ENCODE peak calls at places on chromosomes 6 and 20, in five cellular contexts. One of them, this sample, is unnamed. For H3K36me3, the result is how much of the 10 kb centered on the place peaks cover.

GRCh38 chr6:52598123-52598823 is 21.4 kb upstream of the TRAM2 start:
- DNase-seq in H1: peak
- DNase-seq in neural progenitor cell: peak
- DNase-seq in endodermal cell: peak
- DNase-seq in bronchial epithelial cell: peak
- DNase-seq in this sample: no peak

GRCh38 chr6:6315660-6316059 is 4.8 kb downstream of the F13A1 start:
- DNase-seq in H1: no peak
- DNase-seq in neural progenitor cell: peak
- DNase-seq in endodermal cell: peak
- DNase-seq in bronchial epithelial cell: peak
- DNase-seq in this sample: no peak

GRCh38 chr6:116562614-116563013 is 8.7 kb upstream of the RWDD1 start:
- DNase-seq in H1: no peak
- DNase-seq in neural progenitor cell: no peak
- DNase-seq in endodermal cell: no peak
- DNase-seq in bronchial epithelial cell: no peak
- DNase-seq in this sample: no peak

GRCh38 chr20:9054176-9054575 is 14.7 kb upstream of the PLCB4 start:
- DNase-seq in H1: no peak
- DNase-seq in neural progenitor cell: no peak
- DNase-seq in endodermal cell: no peak
- DNase-seq in bronchial epithelial cell: no peak
- DNase-seq in this sample: no peak

GRCh38 chr6:118216751-118217150 is 309.7 kb downstream of the SLC35F1 start:
- DNase-seq in H1: no peak
- DNase-seq in neural progenitor cell: no peak
- DNase-seq in endodermal cell: no peak
- DNase-seq in bronchial epithelial cell: peak
- DNase-seq in this sample: no peak

GRCh38 chr6:54125493-54125892 is 14.2 kb downstream of the MLIP start:
- DNase-seq in H1: peak
- DNase-seq in neural progenitor cell: no peak
- DNase-seq in endodermal cell: no peak
- DNase-seq in bronchial epithelial cell: no peak
- DNase-seq in this sample: no peak

GRCh38 chr20:18984238-18985200 is 170.9 kb downstream of the SCP2D1 start:
- DNase-seq in H1: no peak
- DNase-seq in neural progenitor cell: peak
- DNase-seq in endodermal cell: no peak
- DNase-seq in bronchial epithelial cell: peak
- DNase-seq in this sample: no peak

GRCh38 chr20:47181056-47181862 is 175.2 kb downstream of the ZMYND8 start:
- DNase-seq in H1: no peak
- DNase-seq in neural progenitor cell: peak
- DNase-seq in endodermal cell: peak
- DNase-seq in bronchial epithelial cell: peak
- DNase-seq in this sample: no peak

GRCh38 chr6:530425-530824 is 126.5 kb downstream of the HUS1B start:
- DNase-seq in H1: no peak
- DNase-seq in neural progenitor cell: no peak
- DNase-seq in endodermal cell: no peak
- DNase-seq in bronchial epithelial cell: no peak
- DNase-seq in this sample: no peak

DNA sequence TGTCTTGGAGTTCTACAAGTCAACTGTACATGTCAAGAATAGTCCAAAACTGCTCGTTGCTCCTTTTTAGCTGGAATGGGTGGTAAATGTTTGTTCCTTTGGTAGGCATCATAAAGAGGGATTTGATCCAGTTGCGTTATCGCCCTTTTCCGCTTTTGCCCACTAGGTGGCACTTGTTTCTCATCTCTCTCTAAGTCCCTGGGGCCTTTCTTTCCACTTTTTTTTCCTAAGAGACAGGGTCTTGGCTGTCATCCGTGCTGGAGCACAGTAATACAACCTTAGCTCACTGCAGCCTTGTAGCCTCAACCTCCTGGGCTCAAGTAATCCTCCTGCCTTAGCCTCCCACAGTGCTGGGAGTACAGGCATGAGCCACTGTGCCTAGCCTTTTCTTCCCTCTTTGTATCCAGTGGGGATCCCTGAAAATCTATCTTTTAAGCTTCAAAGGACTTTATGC is 20.7 kb downstream of the GTPBP2 start:
- DNase-seq in H1: peak
- DNase-seq in neural progenitor cell: peak
- DNase-seq in endodermal cell: peak
- DNase-seq in bronchial epithelial cell: peak
- DNase-seq in this sample: no peak
- H3K36me3 ChIP-seq in H1: under half
- H3K36me3 ChIP-seq in neural progenitor cell: under half
- H3K36me3 ChIP-seq in endodermal cell: half or more
- H3K36me3 ChIP-seq in bronchial epithelial cell: under half
- H3K36me3 ChIP-seq in this sample: under half

DNA sequence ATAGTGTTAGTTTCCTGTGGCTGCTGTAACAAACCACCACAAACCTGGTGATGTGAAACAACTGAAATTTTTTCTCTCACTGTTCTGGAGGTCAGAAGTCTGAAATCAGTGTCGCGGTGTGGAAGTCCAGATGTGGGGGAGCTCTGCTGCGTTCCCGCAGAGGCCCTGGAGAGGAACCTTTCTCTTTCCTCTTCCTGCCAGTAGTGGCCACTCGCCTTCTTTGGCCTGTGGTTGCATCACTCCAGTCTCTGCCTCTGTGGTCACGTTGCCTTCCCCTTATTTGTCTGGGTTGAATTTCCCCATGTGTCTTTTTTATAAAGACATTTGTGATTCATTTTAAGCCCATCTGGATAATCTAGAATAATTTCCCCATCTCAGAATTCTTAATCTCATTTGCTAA is 295.5 kb upstream of the FLRT3 start:
- DNase-seq in H1: no peak
- DNase-seq in neural progenitor cell: no peak
- DNase-seq in endodermal cell: peak
- DNase-seq in bronchial epithelial cell: no peak
- DNase-seq in this sample: no peak
- TF ChIP-seq CTCF in H1: peak
- TF ChIP-seq CTCF in neural progenitor cell: no peak
- TF ChIP-seq CTCF in endodermal cell: peak
- TF ChIP-seq CTCF in bronchial epithelial cell: no peak
- TF ChIP-seq CTCF in this sample: no peak

DNA sequence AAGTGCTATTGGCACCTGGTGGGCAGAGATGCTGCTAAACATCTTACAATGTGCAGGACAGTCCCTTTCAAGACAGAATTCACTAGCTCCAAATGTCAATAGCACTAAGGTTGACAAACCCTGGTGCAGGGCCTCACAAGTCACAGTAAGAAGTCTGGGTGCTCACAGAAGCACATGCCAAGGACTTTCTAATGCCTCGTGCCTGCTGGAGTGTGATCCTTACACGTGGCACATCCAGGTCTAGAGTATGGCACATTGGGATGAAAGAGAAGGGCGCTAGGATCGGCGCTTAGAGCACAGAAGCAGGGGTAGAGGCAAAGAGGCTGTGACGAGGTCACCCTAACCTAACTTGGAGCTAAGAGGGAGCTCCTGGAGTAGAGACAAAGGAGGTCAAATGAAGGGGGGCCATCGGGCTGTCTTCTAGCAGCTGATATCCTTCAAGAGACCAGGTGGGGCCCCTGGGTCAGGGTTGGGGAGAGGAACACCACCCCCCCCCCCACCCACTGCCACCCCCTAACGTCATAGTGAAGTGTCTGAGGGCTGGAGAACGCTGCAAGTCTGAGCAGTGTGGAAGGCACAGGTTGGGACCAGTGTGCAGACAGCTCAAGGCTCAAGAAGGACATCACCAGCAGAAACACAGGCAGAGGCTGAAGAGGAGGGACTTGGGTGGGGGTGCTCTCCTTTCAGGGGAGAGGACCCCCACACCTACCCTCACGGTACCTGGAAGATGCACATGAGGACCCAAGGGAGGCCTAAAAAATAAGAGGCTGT is 97.7 kb upstream of the MRPS10 start:
- DNase-seq in H1: no peak
- DNase-seq in neural progenitor cell: no peak
- DNase-seq in endodermal cell: no peak
- DNase-seq in bronchial epithelial cell: no peak
- DNase-seq in this sample: no peak
- H3K4me3 ChIP-seq in H1: no peak
- H3K4me3 ChIP-seq in neural progenitor cell: no peak
- H3K4me3 ChIP-seq in endodermal cell: no peak
- H3K4me3 ChIP-seq in bronchial epithelial cell: no peak
- H3K4me3 ChIP-seq in this sample: no peak

GRCh38 chr6:30149234-30149633 is 11.8 kb downstream of the TRIM10 start:
- DNase-seq in H1: no peak
- DNase-seq in neural progenitor cell: no peak
- DNase-seq in endodermal cell: no peak
- DNase-seq in bronchial epithelial cell: no peak
- DNase-seq in this sample: no peak
- H3K36me3 ChIP-seq in H1: under half
- H3K36me3 ChIP-seq in neural progenitor cell: under half
- H3K36me3 ChIP-seq in endodermal cell: under half
- H3K36me3 ChIP-seq in bronchial epithelial cell: under half
- H3K36me3 ChIP-seq in this sample: under half

DNA sequence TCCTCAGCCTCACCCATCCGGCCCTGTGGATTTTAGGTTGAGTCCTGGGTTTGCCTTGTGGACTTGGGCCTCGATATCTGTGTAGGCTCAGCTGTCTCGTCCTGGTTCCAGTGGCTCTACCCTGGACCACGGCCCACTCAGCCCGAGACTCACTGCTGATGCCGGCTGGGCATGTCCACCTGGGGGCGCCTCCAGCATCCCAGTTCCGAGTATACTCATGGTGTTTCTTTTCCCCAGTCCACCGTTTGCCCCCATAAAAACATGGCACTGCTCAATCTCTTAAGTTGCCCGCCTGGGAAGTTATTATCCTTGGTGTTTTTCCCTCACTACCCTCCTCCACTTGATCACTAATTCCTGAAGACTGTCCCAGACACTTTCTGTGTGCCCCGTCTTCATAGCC is 99.1 kb downstream of the ARID1B start:
- DNase-seq in H1: no peak
- DNase-seq in neural progenitor cell: peak
- DNase-seq in endodermal cell: peak
- DNase-seq in bronchial epithelial cell: no peak
- DNase-seq in this sample: no peak
- TF ChIP-seq CTCF in H1: peak
- TF ChIP-seq CTCF in neural progenitor cell: peak
- TF ChIP-seq CTCF in endodermal cell: peak
- TF ChIP-seq CTCF in bronchial epithelial cell: peak
- TF ChIP-seq CTCF in this sample: peak

This sample was measured in GM06990.